ENCODE peak calls at places on chromosomes 2 and 18, in four cellular contexts. T is HCT116, Z is OCI-LY7, D is MM.1S. U is an unnamed sample.

GRCh38 chr2:3536682-3537632 is 17.6 kb upstream of the ADI1 start:
- DNase-seq in D (no peak), T (peak), Z (peak), U (peak)

GRCh38 chr2:69934614-69934908 is 19.7 kb downstream of the MXD1 start:
- DNase-seq in Z (no peak), D (no peak), T (no peak), U (no peak)

GRCh38 chr2:177072069-177072468 is 140.5 kb upstream of the HNRNPA3 start:
- DNase-seq in Z (no peak), T (no peak), D (no peak), U (no peak)

GRCh38 chr18:62555135-62555534 is 32.3 kb downstream of the ZCCHC2 start:
- DNase-seq in Z (no peak), T (no peak), D (no peak), U (peak)

GRCh38 chr18:6683112-6683876 is 46.2 kb upstream of the ARHGAP28 start:
- DNase-seq in D (no peak), T (no peak), Z (no peak), U (no peak)

GRCh38 chr2:80001704-80002103 is 302.8 kb downstream of the LRRTM1 start:
- DNase-seq in D (no peak), Z (no peak), T (no peak), U (no peak)

GRCh38 chr2:20649586-20650375 is 1.1 kb downstream of the HS1BP3 start:
- DNase-seq in T (no peak), Z (no peak), D (no peak), U (no peak)

GRCh38 chr2:143607446-143608110 is 478.4 kb downstream of the ARHGAP15 start:
- DNase-seq in T (no peak), D (no peak), Z (no peak), U (no peak)

GRCh38 chr2:1752751-1753150 is 8.4 kb upstream of the PXDN start:
- DNase-seq in D (no peak), T (no peak), Z (no peak), U (no peak)

GRCh38 chr2:74010087-74010541 is 25.4 kb downstream of the TET3 start:
- DNase-seq in Z (no peak), T (no peak), D (no peak), U (peak)

GRCh38 chr2:20707601-20708000 is 40.7 kb downstream of the GDF7 start:
- DNase-seq in T (no peak), Z (no peak), D (no peak), U (no peak)

GRCh38 chr18:318791-319291 is 51.0 kb upstream of the THOC1 start:
- DNase-seq in T (no peak), Z (no peak), D (no peak), U (no peak)

GRCh38 chr2:27920148-27920885 is 29.8 kb downstream of the BABAM2 start:
- DNase-seq in T (no peak), D (no peak), Z (no peak), U (peak)

GRCh38 chr2:2747797-2748301 is 416.8 kb upstream of the MYT1L start:
- DNase-seq in D (no peak), Z (no peak), T (no peak), U (no peak)

GRCh38 chr2:240143801-240144648 is 3.6 kb upstream of the OTOS start:
- DNase-seq in D (peak), Z (peak), T (peak), U (peak)

GRCh38 chr2:158006961-158007664 is 94.6 kb upstream of the UPP2 start:
- DNase-seq in D (no peak), T (no peak), Z (no peak), U (no peak)

GRCh38 chr2:138433995-138434991 is 67.3 kb upstream of the SPOPL start:
- DNase-seq in D (no peak), T (no peak), Z (no peak), U (no peak)

GRCh38 chr2:34031097-34031496 is 432.0 kb upstream of the FAM98A start:
- DNase-seq in D (no peak), T (no peak), Z (no peak), U (no peak)

GRCh38 chr18:61531182-61531581 is 198.0 kb downstream of the CDH20 start:
- DNase-seq in D (no peak), Z (no peak), T (no peak), U (no peak)

GRCh38 chr18:12861637-12862036 is 22.4 kb downstream of the PTPN2 start:
- DNase-seq in D (peak), T (no peak), Z (peak), U (no peak)

GRCh38 chr2:181766129-181766528 is 85.8 kb upstream of the NEUROD1 start:
- DNase-seq in D (no peak), T (no peak), Z (no peak), U (peak)

GRCh38 chr18:3594760-3595241 is 144.8 kb downstream of the TGIF1 start:
- DNase-seq in Z (peak), T (no peak), D (no peak), U (peak)

GRCh38 chr2:238274152-238274865 is 14.1 kb downstream of the PER2 start:
- DNase-seq in T (no peak), D (no peak), Z (no peak), U (no peak)

GRCh38 chr2:238280083-238280816 is 8.2 kb downstream of the PER2 start:
- DNase-seq in T (no peak), D (no peak), Z (no peak), U (no peak)

GRCh38 chr2:238279324-238279682 is 9.1 kb downstream of the PER2 start:
- DNase-seq in Z (no peak), T (no peak), D (no peak), U (no peak)

GRCh38 chr2:238278626-238279323 is 9.6 kb downstream of the PER2 start:
- DNase-seq in T (no peak), D (no peak), Z (peak), U (no peak)

DNA sequence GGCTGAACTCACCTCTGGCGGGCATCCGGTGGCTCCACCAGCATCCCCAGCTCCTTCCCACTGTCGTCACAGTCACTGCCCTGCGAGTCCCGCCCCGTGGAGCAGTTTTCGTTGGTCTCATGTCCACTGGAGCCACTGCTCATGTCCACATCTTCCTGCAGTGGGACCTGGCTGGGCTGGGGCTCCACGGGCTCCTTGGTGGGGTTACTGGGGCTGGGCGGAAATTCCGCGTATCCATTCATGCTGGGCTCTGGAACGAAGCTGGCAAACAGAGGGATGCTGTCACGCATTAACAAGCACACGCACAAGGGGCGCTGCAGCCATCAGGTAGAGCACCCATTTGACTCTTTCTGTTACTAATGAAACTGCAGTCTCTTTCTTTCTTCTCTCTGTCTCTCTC is 10.7 kb downstream of the PER2 start:
- DNase-seq in T (no peak), D (no peak), Z (no peak), U (no peak)
- TF ChIP-seq CTCF in T (no peak), D (no peak), Z (no peak), U (peak)

GRCh38 chr18:48672671-48673340 is 134.0 kb downstream of the CTIF start:
- DNase-seq in D (no peak), T (no peak), Z (peak), U (no peak)
- H3K4me2 ChIP-seq in D (no peak), T (no peak), Z (peak), U (no peak)

GRCh38 chr2:104385743-104386142 is 468.2 kb upstream of the POU3F3 start:
- DNase-seq in D (no peak), T (no peak), Z (no peak), U (no peak)

DNA sequence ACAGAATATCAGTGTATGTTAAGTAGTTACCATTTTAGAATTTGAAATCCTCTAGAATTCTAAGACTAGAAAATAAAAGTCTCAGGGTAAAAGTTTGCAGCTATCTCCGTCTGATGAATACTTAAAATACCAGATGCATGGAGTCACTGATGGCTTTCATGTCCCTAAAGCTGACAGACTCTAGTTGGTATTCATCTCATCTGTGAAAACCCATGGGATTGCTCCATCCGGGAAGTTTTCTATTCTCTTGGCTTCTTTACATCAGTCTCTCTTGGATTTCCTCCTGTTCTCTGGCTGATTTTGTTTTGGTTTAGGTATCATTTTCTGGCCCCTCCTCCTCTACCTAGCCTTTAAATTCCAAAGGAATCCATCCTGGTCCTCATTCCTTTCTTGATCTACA is 465.6 kb upstream of the POU3F3 start:
- DNase-seq in D (no peak), Z (no peak), T (no peak), U (no peak)
- TF ChIP-seq EZH2phosphoT487 in D (no peak), Z (no peak), T (no peak), U (no peak)

GRCh38 chr2:164252568-164253287 is 368.6 kb downstream of the GRB14 start:
- DNase-seq in T (no peak), Z (no peak), D (peak), U (no peak)
- TF ChIP-seq CTCF in T (no peak), Z (no peak), D (no peak), U (no peak)

GRCh38 chr2:214196260-214196659 is 214.6 kb upstream of the VWC2L start:
- DNase-seq in Z (no peak), T (no peak), D (no peak), U (no peak)

GRCh38 chr2:214192711-214193110 is 218.1 kb upstream of the VWC2L start:
- DNase-seq in Z (no peak), T (no peak), D (no peak), U (no peak)

DNA sequence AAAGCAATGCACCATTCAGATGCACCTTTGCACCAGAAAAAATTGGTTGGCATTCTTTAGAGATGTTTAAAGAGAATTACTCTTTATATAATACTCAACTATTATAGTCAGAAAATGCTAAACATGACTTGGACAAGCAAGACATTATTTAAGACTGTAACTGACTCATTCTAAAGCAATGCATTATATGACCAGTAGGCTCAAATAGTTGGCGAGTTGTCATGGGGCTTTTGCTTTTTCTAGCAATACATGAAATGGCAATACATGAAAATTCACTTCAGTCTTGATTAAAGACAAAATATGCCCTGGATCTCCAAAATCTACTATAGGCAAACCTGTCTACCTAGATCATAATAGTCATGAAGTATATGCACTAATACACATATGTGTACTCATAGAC is 216.9 kb upstream of the VWC2L start:
- DNase-seq in D (no peak), Z (no peak), T (peak), U (peak)
- H3K4me2 ChIP-seq in D (no peak), Z (no peak), T (no peak), U (peak)

GRCh38 chr2:235157746-235158482 is 206.1 kb downstream of the SH3BP4 start:
- DNase-seq in Z (no peak), T (no peak), D (no peak), U (no peak)
- TF ChIP-seq EZH2phosphoT487 in Z (no peak), T (no peak), D (no peak), U (no peak)

DNA sequence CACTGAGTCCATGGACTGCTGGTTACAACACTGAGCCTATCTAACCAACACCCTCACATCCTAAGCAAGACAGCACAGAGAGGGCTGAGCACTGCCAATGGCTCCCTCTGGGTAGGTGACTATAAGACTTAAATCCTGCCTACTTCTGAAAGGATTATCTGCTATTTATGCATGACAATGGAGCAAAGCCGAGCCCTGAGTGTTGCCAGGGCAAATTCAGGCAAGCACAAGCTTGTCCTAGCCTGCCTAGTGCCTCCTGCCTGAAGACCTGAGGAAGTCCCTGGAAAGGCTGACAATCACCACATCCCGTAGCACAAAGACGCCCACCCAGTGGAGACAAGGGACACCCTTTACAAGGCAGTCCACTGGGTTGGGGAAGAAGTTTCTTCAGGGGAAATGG is 129.7 kb downstream of the OSR1 start:
- DNase-seq in Z (no peak), D (no peak), T (no peak), U (no peak)
- TF ChIP-seq CTCF in Z (no peak), D (no peak), T (no peak), U (no peak)

GRCh38 chr2:52079602-52080001 is 1047.7 kb upstream of the NRXN1 start:
- DNase-seq in T (no peak), D (no peak), Z (no peak), U (no peak)

GRCh38 chr2:52074139-52074719 is 1042.3 kb upstream of the NRXN1 start:
- DNase-seq in Z (peak), D (peak), T (no peak), U (no peak)

GRCh38 chr2:52072949-52073348 is 1041.0 kb upstream of the NRXN1 start:
- DNase-seq in D (no peak), T (no peak), Z (peak), U (peak)

GRCh38 chr2:52082646-52083045 is 1050.7 kb upstream of the NRXN1 start:
- DNase-seq in T (peak), Z (no peak), D (no peak), U (no peak)

GRCh38 chr2:52077159-52077558 is 1045.2 kb upstream of the NRXN1 start:
- DNase-seq in D (no peak), Z (no peak), T (no peak), U (no peak)
- H3K4me2 ChIP-seq in D (no peak), Z (no peak), T (no peak), U (no peak)

DNA sequence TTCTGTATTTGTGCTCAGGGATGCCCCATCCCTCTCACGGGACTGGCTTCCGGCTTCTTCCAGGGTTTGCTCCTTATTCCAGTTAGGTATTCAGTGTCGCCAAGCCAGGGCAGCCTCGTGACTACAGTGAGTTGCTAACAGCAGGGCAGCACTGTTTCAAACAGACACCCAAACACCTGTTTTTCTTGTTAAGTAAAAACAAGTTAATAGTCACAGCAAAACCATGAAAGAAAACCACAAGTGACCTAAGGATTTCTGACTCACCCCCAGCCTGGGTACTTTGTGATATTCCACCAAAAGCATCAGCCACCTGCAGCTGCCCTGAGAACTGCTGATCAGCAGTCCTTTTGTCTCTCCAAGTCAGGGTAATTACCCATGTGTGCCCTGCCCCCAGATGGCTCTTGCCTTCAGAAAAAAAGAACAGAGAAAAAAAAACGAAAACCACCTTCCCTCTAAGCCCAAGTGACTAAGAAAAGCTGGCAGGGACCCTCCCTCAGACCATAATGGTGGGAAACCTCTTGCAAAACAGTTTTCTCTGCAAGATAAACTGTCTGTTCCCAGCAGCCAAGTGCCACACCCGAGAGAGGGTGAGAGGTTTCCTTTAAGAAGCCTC is 178.2 kb downstream of the ANAPC1 start:
- DNase-seq in D (peak), Z (peak), T (peak), U (peak)
- TF ChIP-seq EZH2phosphoT487 in D (no peak), Z (no peak), T (no peak), U (no peak)